ENCODE peak calls at places on chromosomes 12 and 14, in seven cellular contexts. One of them, this sample, is unnamed. For H3K4me1, the result is how much of the 10 kb centered on the place peaks cover.

GRCh38 chr14:65164068-65164824 is 61.9 kb upstream of the MAX start:
- DNase-seq in CD8-positive, alpha-beta T cell: peak
- DNase-seq in prostate gland: peak
- DNase-seq in Caco-2: peak
- DNase-seq in tibial nerve: no peak
- DNase-seq in ovary: no peak
- DNase-seq in tibial artery: no peak
- DNase-seq in this sample: no peak

GRCh38 chr12:6425588-6426531 is 18.9 kb upstream of the CD27 start:
- DNase-seq in Caco-2: no peak
- DNase-seq in ovary: no peak
- DNase-seq in tibial artery: no peak
- DNase-seq in CD8-positive, alpha-beta T cell: no peak
- DNase-seq in prostate gland: no peak
- DNase-seq in tibial nerve: no peak
- DNase-seq in this sample: no peak

GRCh38 chr12:116614194-116614885 is 55.2 kb downstream of the MAP1LC3B2 start:
- DNase-seq in ovary: no peak
- DNase-seq in tibial nerve: no peak
- DNase-seq in prostate gland: no peak
- DNase-seq in CD8-positive, alpha-beta T cell: no peak
- DNase-seq in Caco-2: no peak
- DNase-seq in tibial artery: no peak
- DNase-seq in this sample: no peak

GRCh38 chr12:127075981-127076380 is 1191.0 kb upstream of the TMEM132C start:
- DNase-seq in prostate gland: no peak
- DNase-seq in ovary: no peak
- DNase-seq in tibial artery: no peak
- DNase-seq in Caco-2: no peak
- DNase-seq in CD8-positive, alpha-beta T cell: no peak
- DNase-seq in tibial nerve: no peak
- DNase-seq in this sample: no peak

GRCh38 chr12:31008241-31008711 is 65.4 kb upstream of the DDX11 start:
- DNase-seq in prostate gland: no peak
- DNase-seq in tibial artery: peak
- DNase-seq in ovary: no peak
- DNase-seq in Caco-2: no peak
- DNase-seq in tibial nerve: no peak
- DNase-seq in CD8-positive, alpha-beta T cell: no peak
- DNase-seq in this sample: no peak

GRCh38 chr12:51371295-51371953 is 19.8 kb downstream of the GALNT6 start:
- DNase-seq in tibial artery: peak
- DNase-seq in tibial nerve: no peak
- DNase-seq in ovary: peak
- DNase-seq in prostate gland: peak
- DNase-seq in Caco-2: peak
- DNase-seq in CD8-positive, alpha-beta T cell: no peak
- DNase-seq in this sample: peak

GRCh38 chr12:51480978-51481377 is 56.3 kb downstream of the SLC4A8 start:
- DNase-seq in CD8-positive, alpha-beta T cell: no peak
- DNase-seq in tibial artery: no peak
- DNase-seq in ovary: no peak
- DNase-seq in Caco-2: no peak
- DNase-seq in prostate gland: no peak
- DNase-seq in tibial nerve: no peak
- DNase-seq in this sample: no peak

GRCh38 chr14:71582705-71583104 is 349.5 kb upstream of the RGS6 start:
- DNase-seq in prostate gland: no peak
- DNase-seq in tibial nerve: no peak
- DNase-seq in tibial artery: no peak
- DNase-seq in ovary: no peak
- DNase-seq in CD8-positive, alpha-beta T cell: no peak
- DNase-seq in Caco-2: no peak
- DNase-seq in this sample: no peak

GRCh38 chr14:58656671-58657411 is 19.1 kb downstream of the DACT1 start:
- DNase-seq in CD8-positive, alpha-beta T cell: no peak
- DNase-seq in tibial artery: no peak
- DNase-seq in tibial nerve: no peak
- DNase-seq in prostate gland: no peak
- DNase-seq in ovary: no peak
- DNase-seq in Caco-2: no peak
- DNase-seq in this sample: no peak

GRCh38 chr12:31120392-31121008 is 46.8 kb downstream of the DDX11 start:
- DNase-seq in prostate gland: no peak
- DNase-seq in Caco-2: no peak
- DNase-seq in CD8-positive, alpha-beta T cell: no peak
- DNase-seq in tibial artery: no peak
- DNase-seq in tibial nerve: no peak
- DNase-seq in ovary: no peak
- DNase-seq in this sample: no peak

GRCh38 chr14:56273949-56274348 is 155.7 kb downstream of the PELI2 start:
- DNase-seq in CD8-positive, alpha-beta T cell: no peak
- DNase-seq in Caco-2: no peak
- DNase-seq in prostate gland: no peak
- DNase-seq in tibial nerve: no peak
- DNase-seq in tibial artery: no peak
- DNase-seq in ovary: no peak
- DNase-seq in this sample: no peak

GRCh38 chr12:65666876-65667275 is 157.4 kb upstream of the HMGA2 start:
- DNase-seq in prostate gland: no peak
- DNase-seq in ovary: no peak
- DNase-seq in CD8-positive, alpha-beta T cell: no peak
- DNase-seq in Caco-2: no peak
- DNase-seq in tibial artery: no peak
- DNase-seq in tibial nerve: no peak
- DNase-seq in this sample: no peak

GRCh38 chr14:30906752-30907658 is 32.6 kb downstream of the COCH start:
- DNase-seq in tibial nerve: no peak
- DNase-seq in Caco-2: no peak
- DNase-seq in prostate gland: no peak
- DNase-seq in ovary: no peak
- DNase-seq in CD8-positive, alpha-beta T cell: no peak
- DNase-seq in tibial artery: no peak
- DNase-seq in this sample: no peak

GRCh38 chr12:93773122-93773871 is 96.1 kb downstream of the CRADD start:
- DNase-seq in prostate gland: no peak
- DNase-seq in ovary: no peak
- DNase-seq in Caco-2: no peak
- DNase-seq in tibial nerve: no peak
- DNase-seq in tibial artery: no peak
- DNase-seq in CD8-positive, alpha-beta T cell: no peak
- DNase-seq in this sample: no peak

GRCh38 chr14:65412189-65412846 is at the start of gene FUT8:
- DNase-seq in tibial artery: peak
- DNase-seq in ovary: peak
- DNase-seq in CD8-positive, alpha-beta T cell: peak
- DNase-seq in Caco-2: peak
- DNase-seq in tibial nerve: peak
- DNase-seq in prostate gland: peak
- DNase-seq in this sample: peak

GRCh38 chr14:69261761-69262331 is 1.9 kb downstream of the GALNT16 start:
- DNase-seq in CD8-positive, alpha-beta T cell: no peak
- DNase-seq in Caco-2: peak
- DNase-seq in tibial nerve: no peak
- DNase-seq in ovary: no peak
- DNase-seq in tibial artery: peak
- DNase-seq in prostate gland: no peak
- DNase-seq in this sample: peak

GRCh38 chr14:72075649-72076334 is 143.6 kb downstream of the RGS6 start:
- DNase-seq in ovary: no peak
- DNase-seq in tibial nerve: no peak
- DNase-seq in tibial artery: no peak
- DNase-seq in Caco-2: peak
- DNase-seq in CD8-positive, alpha-beta T cell: no peak
- DNase-seq in prostate gland: no peak
- DNase-seq in this sample: no peak

GRCh38 chr12:96208801-96209534 is 14.8 kb downstream of the ELK3 start:
- DNase-seq in prostate gland: no peak
- DNase-seq in Caco-2: no peak
- DNase-seq in CD8-positive, alpha-beta T cell: no peak
- DNase-seq in tibial nerve: no peak
- DNase-seq in tibial artery: no peak
- DNase-seq in ovary: no peak
- DNase-seq in this sample: no peak

GRCh38 chr12:96210376-96211055 is 16.3 kb downstream of the ELK3 start:
- DNase-seq in tibial artery: no peak
- DNase-seq in tibial nerve: no peak
- DNase-seq in CD8-positive, alpha-beta T cell: peak
- DNase-seq in ovary: no peak
- DNase-seq in prostate gland: no peak
- DNase-seq in Caco-2: no peak
- DNase-seq in this sample: no peak

GRCh38 chr12:96213869-96214268 is 19.7 kb downstream of the ELK3 start:
- DNase-seq in prostate gland: no peak
- DNase-seq in tibial artery: no peak
- DNase-seq in CD8-positive, alpha-beta T cell: no peak
- DNase-seq in tibial nerve: no peak
- DNase-seq in Caco-2: no peak
- DNase-seq in ovary: no peak
- DNase-seq in this sample: no peak

GRCh38 chr12:96212456-96213375 is 18.5 kb downstream of the ELK3 start:
- DNase-seq in ovary: no peak
- DNase-seq in tibial nerve: no peak
- DNase-seq in Caco-2: no peak
- DNase-seq in CD8-positive, alpha-beta T cell: no peak
- DNase-seq in prostate gland: no peak
- DNase-seq in tibial artery: no peak
- DNase-seq in this sample: no peak

DNA sequence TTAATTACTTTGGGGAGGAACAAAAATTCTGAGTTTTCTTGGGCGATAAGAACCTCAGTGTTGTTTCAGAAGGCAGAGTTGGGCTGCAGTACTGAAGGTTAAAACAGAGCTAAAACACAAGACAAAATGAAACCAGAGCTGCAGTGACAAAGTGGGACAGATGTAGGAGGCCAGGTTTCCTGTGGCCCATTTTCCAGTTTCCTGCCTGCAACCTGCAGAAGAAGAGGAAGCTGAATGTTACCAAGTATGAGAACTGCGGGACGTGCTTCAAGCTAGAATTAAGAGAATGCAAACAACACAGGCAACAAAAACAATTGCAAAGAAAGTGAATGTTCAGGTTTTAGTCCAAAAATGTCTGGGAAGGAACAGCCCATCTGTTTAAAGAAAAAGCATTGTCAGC is 17.8 kb downstream of the ELK3 start:
- DNase-seq in prostate gland: no peak
- DNase-seq in CD8-positive, alpha-beta T cell: no peak
- DNase-seq in ovary: no peak
- DNase-seq in Caco-2: no peak
- DNase-seq in tibial nerve: no peak
- DNase-seq in tibial artery: no peak
- DNase-seq in this sample: no peak
- H3K4me1 ChIP-seq in prostate gland: under half
- H3K4me1 ChIP-seq in CD8-positive, alpha-beta T cell: half or more
- H3K4me1 ChIP-seq in ovary: under half
- H3K4me1 ChIP-seq in Caco-2: under half
- H3K4me1 ChIP-seq in tibial nerve: under half
- H3K4me1 ChIP-seq in tibial artery: under half
- H3K4me1 ChIP-seq in this sample: half or more

GRCh38 chr12:67651380-67651695 is 2.8 kb downstream of the DYRK2 start:
- DNase-seq in CD8-positive, alpha-beta T cell: no peak
- DNase-seq in tibial nerve: no peak
- DNase-seq in prostate gland: no peak
- DNase-seq in ovary: no peak
- DNase-seq in Caco-2: no peak
- DNase-seq in tibial artery: no peak
- DNase-seq in this sample: no peak
- TF ChIP-seq CTCF in CD8-positive, alpha-beta T cell: no peak
- TF ChIP-seq CTCF in tibial nerve: peak
- TF ChIP-seq CTCF in prostate gland: no peak
- TF ChIP-seq CTCF in ovary: no peak
- TF ChIP-seq CTCF in Caco-2: no peak
- TF ChIP-seq CTCF in tibial artery: peak
- TF ChIP-seq CTCF in this sample: peak

GRCh38 chr14:88232783-88233182 is 90.3 kb downstream of the KCNK10 start:
- DNase-seq in tibial artery: no peak
- DNase-seq in ovary: no peak
- DNase-seq in prostate gland: no peak
- DNase-seq in tibial nerve: no peak
- DNase-seq in CD8-positive, alpha-beta T cell: no peak
- DNase-seq in Caco-2: no peak
- DNase-seq in this sample: no peak

GRCh38 chr14:88227693-88228092 is 95.4 kb downstream of the KCNK10 start:
- DNase-seq in Caco-2: no peak
- DNase-seq in prostate gland: no peak
- DNase-seq in CD8-positive, alpha-beta T cell: no peak
- DNase-seq in tibial artery: no peak
- DNase-seq in tibial nerve: no peak
- DNase-seq in ovary: no peak
- DNase-seq in this sample: no peak

GRCh38 chr14:88231626-88232025 is 91.4 kb downstream of the KCNK10 start:
- DNase-seq in tibial nerve: no peak
- DNase-seq in ovary: no peak
- DNase-seq in Caco-2: no peak
- DNase-seq in tibial artery: no peak
- DNase-seq in prostate gland: no peak
- DNase-seq in CD8-positive, alpha-beta T cell: no peak
- DNase-seq in this sample: no peak

GRCh38 chr14:88228519-88229236 is 94.4 kb downstream of the KCNK10 start:
- DNase-seq in tibial artery: no peak
- DNase-seq in tibial nerve: no peak
- DNase-seq in CD8-positive, alpha-beta T cell: no peak
- DNase-seq in Caco-2: no peak
- DNase-seq in prostate gland: no peak
- DNase-seq in ovary: no peak
- DNase-seq in this sample: no peak

DNA sequence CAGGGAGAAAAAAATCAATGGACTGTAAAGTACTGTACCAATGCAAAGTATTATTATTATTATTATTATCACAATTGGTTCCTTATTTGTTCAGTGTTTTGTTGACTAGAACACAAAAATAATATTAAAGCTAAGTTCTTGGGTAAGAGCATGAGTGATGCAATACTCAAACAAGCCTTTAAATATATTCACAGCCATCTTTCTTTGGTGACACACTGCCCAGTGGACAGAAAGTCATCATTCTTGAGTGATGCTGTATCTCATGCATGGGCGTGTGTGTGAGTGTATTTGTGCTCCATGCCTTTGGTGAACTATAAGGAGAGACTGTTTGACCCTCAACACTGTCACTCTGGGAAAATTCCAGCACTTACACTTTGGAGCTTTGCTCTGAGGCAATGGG is 93.6 kb downstream of the KCNK10 start:
- DNase-seq in prostate gland: no peak
- DNase-seq in tibial nerve: no peak
- DNase-seq in tibial artery: no peak
- DNase-seq in ovary: no peak
- DNase-seq in CD8-positive, alpha-beta T cell: no peak
- DNase-seq in Caco-2: no peak
- DNase-seq in this sample: no peak
- H3K4me1 ChIP-seq in prostate gland: under half
- H3K4me1 ChIP-seq in tibial nerve: under half
- H3K4me1 ChIP-seq in tibial artery: under half
- H3K4me1 ChIP-seq in ovary: under half
- H3K4me1 ChIP-seq in CD8-positive, alpha-beta T cell: under half
- H3K4me1 ChIP-seq in Caco-2: under half
- H3K4me1 ChIP-seq in this sample: under half

DNA sequence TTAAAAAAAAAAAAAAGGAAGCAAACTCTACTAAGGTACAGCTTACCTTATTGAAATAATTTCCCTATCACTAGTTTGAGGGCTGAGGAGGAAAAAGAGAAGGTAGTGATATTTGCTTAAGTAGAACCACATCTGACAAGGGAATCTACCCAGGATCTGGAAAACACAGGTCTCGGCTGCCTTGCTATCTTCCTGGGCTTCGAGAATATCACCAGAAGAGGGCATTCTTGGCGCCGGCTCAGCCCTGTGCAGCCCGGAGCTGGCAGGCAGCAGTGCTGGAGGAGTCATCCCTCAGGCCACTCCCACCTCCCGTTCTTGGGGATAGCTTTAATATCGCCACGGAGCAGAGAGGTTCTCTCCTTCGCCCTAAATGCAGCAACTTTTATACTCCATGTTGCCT is 1181.2 kb downstream of the VRK1 start:
- DNase-seq in ovary: peak
- DNase-seq in CD8-positive, alpha-beta T cell: peak
- DNase-seq in prostate gland: peak
- DNase-seq in tibial artery: peak
- DNase-seq in tibial nerve: peak
- DNase-seq in Caco-2: peak
- DNase-seq in this sample: peak
- TF ChIP-seq CTCF in ovary: no peak
- TF ChIP-seq CTCF in CD8-positive, alpha-beta T cell: peak
- TF ChIP-seq CTCF in prostate gland: peak
- TF ChIP-seq CTCF in tibial artery: peak
- TF ChIP-seq CTCF in tibial nerve: peak
- TF ChIP-seq CTCF in Caco-2: no peak
- TF ChIP-seq CTCF in this sample: peak

This sample was measured in left ventricle myocardium inferior.